ENCODE peak calls at places on chromosomes 1 and 21, in eight cellular contexts. N is stomach; Z is ovary; A is GM23338; Q is heart right ventricle; C is upper lobe of right lung; U is mammary epithelial cell; O is CD4-positive, alpha-beta T cell. D is an unnamed sample.

GRCh38 chr1:157369808-157370521 is 182.3 kb downstream of the FCRL5 start:
- DNase-seq in U (peak), N (peak), C (no peak), O (peak), Q (peak), A (peak), Z (no peak), D (no peak)

GRCh38 chr1:47507921-47508894 is 70.4 kb downstream of the FOXD2 start:
- DNase-seq in O (no peak), N (peak), A (peak), Q (peak), U (no peak), C (peak), Z (no peak), D (no peak)

GRCh38 chr21:21860888-21861287 is 862.7 kb downstream of the NCAM2 start:
- DNase-seq in Z (no peak), U (no peak), A (no peak), N (no peak), Q (no peak), O (no peak), C (no peak), D (no peak)

GRCh38 chr1:17649371-17650106 is 105.6 kb upstream of the ACTL8 start:
- DNase-seq in Q (no peak), U (no peak), C (no peak), O (no peak), N (no peak), Z (no peak), A (no peak), D (no peak)

GRCh38 chr1:112508242-112509004 is at the start of gene WNT2B:
- DNase-seq in N (peak), Z (peak), U (peak), C (peak), Q (no peak), O (peak), A (peak), D (no peak)

GRCh38 chr1:53582211-53583020 is 123.2 kb downstream of the DMRTB1 start:
- DNase-seq in Q (no peak), O (no peak), Z (no peak), C (peak), U (no peak), N (no peak), A (no peak), D (no peak)

GRCh38 chr1:89516055-89516454 is 8.6 kb upstream of the LRRC8B start:
- DNase-seq in Z (no peak), N (no peak), O (no peak), A (no peak), U (peak), C (no peak), Q (no peak), D (no peak)

GRCh38 chr21:34204481-34205439 is 131.4 kb downstream of the MRPS6 start:
- DNase-seq in N (no peak), Z (no peak), Q (no peak), O (no peak), A (no peak), U (peak), C (no peak), D (no peak)

GRCh38 chr1:23722652-23723051 is 20.6 kb upstream of the ELOA start:
- DNase-seq in A (no peak), C (no peak), Z (no peak), O (no peak), U (no peak), N (no peak), Q (no peak), D (no peak)

GRCh38 chr1:27402349-27402754 is 9.9 kb downstream of the GPR3 start:
- DNase-seq in U (peak), N (peak), C (peak), Q (peak), O (no peak), Z (peak), A (peak), D (peak)

GRCh38 chr1:165828103-165828558 is 717 bp downstream of the UCK2 start:
- DNase-seq in A (peak), U (peak), O (peak), N (peak), C (peak), Z (peak), Q (peak), D (no peak)

GRCh38 chr1:11985851-11986250 is 5.6 kb downstream of the MFN2 start:
- DNase-seq in A (no peak), N (no peak), C (no peak), O (no peak), Q (no peak), U (no peak), Z (no peak), D (no peak)

GRCh38 chr1:153540394-153541361 is at the start of gene S100A5:
- DNase-seq in Q (no peak), Z (no peak), C (peak), O (peak), N (no peak), U (peak), A (no peak), D (no peak)

GRCh38 chr1:90616395-90616794 is 100.7 kb downstream of the BARHL2 start:
- DNase-seq in C (no peak), N (no peak), Q (no peak), U (peak), O (no peak), Z (no peak), A (peak), D (no peak)

GRCh38 chr1:218804014-218804785 is 369.5 kb upstream of the LYPLAL1 start:
- DNase-seq in A (no peak), C (no peak), Q (no peak), O (no peak), N (no peak), U (peak), Z (no peak), D (no peak)

GRCh38 chr1:113252166-113252565 is 138.1 kb upstream of the MAGI3 start:
- DNase-seq in N (no peak), Z (no peak), O (no peak), U (no peak), Q (no peak), A (no peak), C (no peak), D (no peak)

GRCh38 chr1:197557302-197557701 is 218.0 kb downstream of the DENND1B start:
- DNase-seq in N (no peak), O (no peak), Z (no peak), Q (no peak), U (peak), C (no peak), A (no peak), D (no peak)

GRCh38 chr1:61864501-61864900 is 122.2 kb downstream of the PATJ start:
- DNase-seq in N (no peak), O (no peak), Z (no peak), U (no peak), A (no peak), C (no peak), Q (no peak), D (no peak)

GRCh38 chr1:35398739-35399138 is 130.2 kb downstream of the ZMYM4 start:
- DNase-seq in U (no peak), Z (no peak), O (no peak), C (no peak), Q (no peak), A (no peak), N (no peak), D (no peak)

GRCh38 chr1:11925938-11926292 is 312 bp downstream of the KIAA2013 start:
- DNase-seq in N (no peak), U (no peak), C (peak), A (no peak), Z (no peak), Q (no peak), O (no peak), D (no peak)

GRCh38 chr1:30758785-30759380 is 1.3 kb upstream of the LAPTM5 start:
- DNase-seq in Z (no peak), U (peak), C (no peak), A (peak), O (no peak), Q (no peak), N (no peak), D (no peak)

DNA sequence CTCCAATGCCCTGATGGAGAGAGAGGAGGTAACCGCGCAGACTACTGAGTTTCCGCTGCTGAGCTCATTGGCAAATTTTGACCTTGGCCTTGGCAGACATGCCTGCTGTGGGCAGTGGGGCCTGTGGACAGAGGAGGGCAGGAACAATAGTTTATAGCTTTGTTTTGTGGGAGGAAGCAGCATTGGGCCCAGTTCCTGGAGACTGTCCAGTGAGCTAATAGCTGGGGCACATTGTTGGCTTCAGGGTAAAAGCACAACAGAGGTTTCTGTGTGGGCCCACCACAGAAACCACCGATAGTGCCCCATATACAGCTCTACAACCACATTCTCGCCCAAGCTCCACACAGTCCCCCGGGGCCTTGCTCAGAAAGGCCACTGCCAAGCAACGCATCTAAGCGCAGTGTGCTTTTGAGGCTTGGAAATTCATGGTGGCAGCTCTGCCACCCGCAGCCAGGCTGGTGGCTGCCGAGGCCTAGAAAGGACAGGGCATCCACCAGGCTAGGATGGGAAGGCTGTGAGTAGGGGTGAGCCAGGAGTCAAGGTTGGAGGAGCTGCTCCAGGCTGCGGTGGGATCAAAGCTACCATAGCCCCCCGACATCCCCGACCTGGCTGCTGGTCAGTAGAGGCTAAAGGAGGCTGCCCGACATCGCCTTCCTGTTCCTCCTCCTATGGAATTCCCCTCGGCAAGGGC is 43.2 kb downstream of the NEK2 start:
- DNase-seq in N (no peak), Q (no peak), A (no peak), O (no peak), Z (no peak), C (no peak), U (peak), D (no peak)
- H3K27ac ChIP-seq in N (no peak), Q (peak), A (no peak), O (no peak), Z (peak), C (no peak), U (no peak), D (no peak)

GRCh38 chr1:208242186-208242585 is 2.0 kb downstream of the PLXNA2 start:
- DNase-seq in A (no peak), U (no peak), O (no peak), Z (no peak), N (no peak), Q (no peak), C (no peak), D (no peak)
- H3K27ac ChIP-seq in A (no peak), U (no peak), O (no peak), Z (peak), N (peak), Q (peak), C (peak), D (peak)

GRCh38 chr1:56378376-56379070 is 200.8 kb downstream of the PLPP3 start:
- DNase-seq in A (no peak), O (no peak), Q (no peak), N (no peak), C (no peak), Z (no peak), U (no peak), D (no peak)

GRCh38 chr1:56375184-56375837 is 204.1 kb downstream of the PLPP3 start:
- DNase-seq in Z (no peak), A (peak), N (no peak), O (no peak), U (no peak), Q (no peak), C (no peak), D (no peak)

GRCh38 chr1:56374026-56374974 is 205.1 kb downstream of the PLPP3 start:
- DNase-seq in O (no peak), A (no peak), Q (peak), N (no peak), Z (no peak), C (no peak), U (no peak), D (no peak)

GRCh38 chr1:56377407-56377806 is 202.0 kb downstream of the PLPP3 start:
- DNase-seq in N (no peak), O (no peak), Z (no peak), Q (no peak), U (no peak), A (no peak), C (no peak), D (no peak)

DNA sequence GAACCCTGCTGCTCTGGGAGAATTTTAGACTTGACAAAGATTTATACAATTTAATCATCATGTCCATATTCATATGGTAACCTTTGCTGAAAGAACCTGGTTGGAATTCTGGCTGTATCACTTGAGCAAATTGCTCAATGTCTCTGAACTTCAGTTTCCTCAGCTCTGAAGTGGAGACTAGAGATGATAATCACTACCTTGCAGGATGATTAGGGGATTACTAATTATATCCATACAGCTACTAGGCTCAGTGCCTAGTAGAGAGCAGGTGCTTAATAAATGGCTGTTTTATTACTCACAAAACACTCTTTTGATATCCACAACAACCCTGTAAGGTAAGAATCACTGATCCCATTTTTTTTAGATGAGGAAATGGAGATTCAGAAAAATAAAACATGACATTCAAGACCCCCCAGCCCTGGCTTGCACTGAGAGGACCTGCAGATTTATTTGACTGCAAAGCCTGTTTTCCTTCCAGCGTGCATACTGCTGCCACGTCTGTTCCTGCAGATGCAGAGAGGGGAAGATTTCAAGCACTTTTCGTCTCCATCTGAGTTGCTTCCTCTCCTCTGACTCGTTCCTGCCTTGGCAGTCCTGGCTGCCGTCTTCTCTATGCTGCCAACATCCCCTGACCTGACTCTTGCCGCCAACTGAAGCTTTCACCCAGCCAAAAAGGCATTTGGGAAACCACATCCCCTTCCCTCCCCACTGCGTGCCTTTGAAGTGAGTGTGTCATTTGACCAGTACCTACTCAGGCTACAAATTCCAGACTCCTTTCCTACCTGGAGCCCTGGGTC is 203.0 kb downstream of the PLPP3 start:
- DNase-seq in A (peak), O (no peak), U (peak), C (no peak), N (peak), Q (no peak), Z (peak), D (peak)
- H3K27ac ChIP-seq in A (no peak), O (no peak), U (no peak), C (no peak), N (no peak), Q (peak), Z (no peak), D (peak)

DNA sequence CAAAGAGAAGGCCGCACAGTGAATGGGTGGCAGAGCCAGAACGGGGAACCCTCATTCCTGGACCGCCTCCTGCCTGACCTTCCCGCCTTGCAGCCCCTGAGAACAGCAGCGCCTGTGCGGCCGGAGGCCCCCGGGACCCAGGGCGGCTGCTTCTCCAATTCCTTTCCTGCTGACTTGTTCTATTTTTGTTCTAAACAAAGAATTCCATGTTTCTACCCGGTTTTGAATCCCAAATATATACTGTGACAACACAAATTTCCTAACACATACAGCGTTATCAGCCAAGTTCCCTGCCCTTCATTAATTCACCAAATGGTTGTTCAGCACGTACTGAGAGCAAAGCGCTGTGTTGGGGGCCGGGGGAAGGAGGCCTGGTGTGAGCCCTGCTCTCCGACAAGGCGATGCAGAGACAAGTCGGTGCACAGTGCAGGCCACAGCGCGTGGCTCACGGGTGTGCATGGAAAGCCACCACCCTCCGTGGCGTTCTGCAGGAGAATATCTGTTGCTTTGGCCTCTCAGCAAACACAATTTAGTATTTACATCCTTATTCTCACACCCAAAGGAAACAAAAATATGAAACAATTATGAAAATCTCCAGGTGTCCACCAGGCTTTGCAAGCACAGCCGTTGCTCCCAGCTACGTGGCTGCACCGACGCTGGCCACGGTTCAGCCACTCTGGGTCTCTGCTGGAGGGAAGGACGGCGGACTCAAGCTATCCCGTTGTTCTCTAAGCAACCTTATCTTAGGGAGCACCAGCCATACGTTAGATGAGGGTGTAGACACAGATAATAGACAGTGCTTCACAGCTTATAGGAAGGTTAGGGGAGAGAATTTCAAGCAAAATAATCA is 31.7 kb upstream of the COL6A2 start:
- DNase-seq in O (no peak), Q (no peak), U (no peak), C (no peak), N (no peak), Z (peak), A (no peak), D (no peak)
- H3K27ac ChIP-seq in O (no peak), Q (peak), U (no peak), C (peak), N (peak), Z (peak), A (no peak), D (peak)

GRCh38 chr1:174022976-174023277 is 770 bp upstream of the RC3H1 start:
- DNase-seq in A (no peak), Q (no peak), Z (no peak), C (no peak), O (no peak), U (no peak), N (no peak), D (no peak)
- H3K27ac ChIP-seq in A (peak), Q (peak), Z (no peak), C (peak), O (peak), U (peak), N (peak), D (peak)

D was measured in thoracic aorta.